ENCODE peak calls at places on chromosomes 1 and 21, in nine cellular contexts. N is RWPE1, T is AG09319, X is brain microvascular endothelial cell, P is A172, B is iPS-NIHi11, U is HT1080, D is osteocyte, J is substantia nigra. C is an unnamed sample.

GRCh38 chr1:161333166-161333565 is 19.0 kb downstream of the SDHC start:
- DNase-seq in N (no peak), T (no peak), X (no peak), P (no peak), B (no peak), U (no peak), D (no peak), J (no peak), C (no peak)

GRCh38 chr1:153578490-153578889 is 12.8 kb upstream of the S100A2 start:
- DNase-seq in N (no peak), T (no peak), X (no peak), P (peak), B (no peak), U (no peak), D (no peak), J (no peak), C (no peak)

GRCh38 chr21:36713746-36714145 is 14.8 kb downstream of the SIM2 start:
- DNase-seq in N (no peak), T (no peak), X (no peak), P (no peak), B (no peak), U (no peak), D (no peak), J (no peak), C (no peak)

GRCh38 chr1:25802915-25803314 is 2.9 kb downstream of the SELENON start:
- DNase-seq in N (no peak), T (no peak), X (no peak), P (no peak), B (no peak), U (no peak), D (no peak), J (no peak), C (no peak)

GRCh38 chr1:44031051-44031899 is at the start of gene SLC6A9:
- DNase-seq in N (peak), T (peak), X (peak), P (peak), B (peak), U (peak), D (peak), J (peak), C (peak)

GRCh38 chr1:51535006-51535592 is 16.0 kb upstream of the EPS15 start:
- DNase-seq in N (peak), T (peak), X (peak), P (peak), B (peak), U (peak), D (no peak), J (peak), C (peak)

GRCh38 chr1:24289937-24290595 is 29.1 kb upstream of the GRHL3 start:
- DNase-seq in N (peak), T (peak), X (peak), P (peak), B (no peak), U (peak), D (peak), J (peak), C (peak)

GRCh38 chr1:216045400-216045799 is 377.8 kb downstream of the USH2A start:
- DNase-seq in N (peak), T (peak), X (peak), P (peak), B (no peak), U (peak), D (no peak), J (no peak), C (peak)

GRCh38 chr1:9317591-9318331 is 25.1 kb downstream of the SPSB1 start:
- DNase-seq in N (peak), T (no peak), X (no peak), P (peak), B (no peak), U (peak), D (no peak), J (no peak), C (peak)

GRCh38 chr21:34360488-34361241 is 3.1 kb upstream of the KCNE2 start:
- DNase-seq in N (no peak), T (no peak), X (no peak), P (no peak), B (no peak), U (no peak), D (no peak), J (no peak), C (no peak)

GRCh38 chr1:37020653-37021277 is 13.6 kb downstream of the GRIK3 start:
- DNase-seq in N (peak), T (no peak), X (no peak), P (no peak), B (peak), U (peak), D (no peak), J (no peak), C (no peak)

GRCh38 chr1:8031176-8031785 is 5.2 kb upstream of the ERRFI1 start:
- DNase-seq in N (no peak), T (no peak), X (no peak), P (no peak), B (no peak), U (no peak), D (no peak), J (no peak), C (peak)

GRCh38 chr1:63199666-63200065 is 122.7 kb upstream of the FOXD3 start:
- DNase-seq in N (no peak), T (no peak), X (no peak), P (no peak), B (no peak), U (no peak), D (no peak), J (no peak), C (no peak)

GRCh38 chr1:180168786-180169640 is 14.3 kb downstream of the QSOX1 start:
- DNase-seq in N (peak), T (no peak), X (no peak), P (peak), B (peak), U (no peak), D (no peak), J (no peak), C (peak)

GRCh38 chr1:46364612-46365011 is 24.0 kb downstream of the NSUN4 start:
- DNase-seq in N (no peak), T (peak), X (no peak), P (no peak), B (no peak), U (no peak), D (no peak), J (no peak), C (peak)

GRCh38 chr1:207658408-207658807 is 13.5 kb downstream of the CR1L start:
- DNase-seq in N (no peak), T (no peak), X (no peak), P (no peak), B (no peak), U (no peak), D (no peak), J (no peak), C (no peak)

GRCh38 chr1:13700521-13701273 is 709 bp downstream of the PRDM2 start:
- DNase-seq in N (peak), T (no peak), X (peak), P (no peak), B (peak), U (no peak), D (no peak), J (peak), C (peak)

GRCh38 chr1:39258146-39258924 is 53.8 kb downstream of the MACF1 start:
- DNase-seq in N (peak), T (no peak), X (peak), P (peak), B (peak), U (peak), D (no peak), J (no peak), C (peak)

GRCh38 chr1:215267495-215267894 is 185.0 kb downstream of the KCNK2 start:
- DNase-seq in N (no peak), T (no peak), X (no peak), P (no peak), B (no peak), U (no peak), D (no peak), J (no peak), C (no peak)

GRCh38 chr1:48061162-48062136 is 64.3 kb upstream of the TRABD2B start:
- DNase-seq in N (peak), T (no peak), X (peak), P (peak), B (peak), U (peak), D (no peak), J (peak), C (peak)

GRCh38 chr1:157030728-157031127 is 14.8 kb downstream of the ARHGEF11 start:
- DNase-seq in N (no peak), T (no peak), X (no peak), P (no peak), B (no peak), U (no peak), D (no peak), J (no peak), C (no peak)

GRCh38 chr1:31479801-31480200 is 66.8 kb downstream of the SERINC2 start:
- DNase-seq in N (no peak), T (no peak), X (no peak), P (no peak), B (no peak), U (peak), D (no peak), J (no peak), C (peak)

GRCh38 chr1:230972855-230973271 is 5.8 kb downstream of the TTC13 start:
- DNase-seq in N (no peak), T (no peak), X (peak), P (peak), B (no peak), U (peak), D (no peak), J (no peak), C (no peak)

GRCh38 chr1:199920635-199921034 is 106.9 kb upstream of the NR5A2 start:
- DNase-seq in N (no peak), T (no peak), X (no peak), P (no peak), B (no peak), U (no peak), D (no peak), J (no peak), C (no peak)

GRCh38 chr1:234433563-234434285 is 45.3 kb downstream of the TARBP1 start:
- DNase-seq in N (peak), T (no peak), X (peak), P (peak), B (no peak), U (peak), D (no peak), J (no peak), C (peak)

GRCh38 chr1:230120949-230121381 is 53.9 kb downstream of the GALNT2 start:
- DNase-seq in N (no peak), T (no peak), X (no peak), P (no peak), B (no peak), U (no peak), D (no peak), J (no peak), C (peak)

GRCh38 chr21:45974073-45975016 is 7.2 kb upstream of the COL6A1 start:
- DNase-seq in N (no peak), T (no peak), X (peak), P (peak), B (peak), U (peak), D (peak), J (no peak), C (peak)

C was measured in cardiac fibroblast.